ENCODE peak calls at places on chromosomes 11 and 22, in six cellular contexts. One of them, this sample, is unnamed.

GRCh38 chr11:73295996-73296318 is 12.1 kb upstream of the ARHGEF17 start:
- DNase-seq in suprapubic skin: no peak
- DNase-seq in spleen: no peak
- DNase-seq in tibial nerve: no peak
- DNase-seq in upper lobe of right lung: no peak
- DNase-seq in BJ: no peak
- DNase-seq in this sample: no peak

GRCh38 chr11:42012261-42012660 is 552.8 kb upstream of the LRRC4C start:
- DNase-seq in spleen: no peak
- DNase-seq in upper lobe of right lung: no peak
- DNase-seq in suprapubic skin: no peak
- DNase-seq in BJ: no peak
- DNase-seq in tibial nerve: no peak
- DNase-seq in this sample: no peak

GRCh38 chr11:21771097-21771496 is 421.8 kb upstream of the ANO5 start:
- DNase-seq in spleen: no peak
- DNase-seq in upper lobe of right lung: no peak
- DNase-seq in BJ: no peak
- DNase-seq in suprapubic skin: no peak
- DNase-seq in tibial nerve: no peak
- DNase-seq in this sample: no peak

GRCh38 chr22:39728236-39728860 is 157.8 kb downstream of the CACNA1I start:
- DNase-seq in BJ: no peak
- DNase-seq in upper lobe of right lung: peak; percentile 35
- DNase-seq in tibial nerve: no peak
- DNase-seq in spleen: no peak
- DNase-seq in suprapubic skin: no peak
- DNase-seq in this sample: no peak

GRCh38 chr22:50276143-50276542 is 6.0 kb upstream of the MAPK11 start:
- DNase-seq in spleen: peak; percentile 87
- DNase-seq in tibial nerve: no peak
- DNase-seq in BJ: no peak
- DNase-seq in suprapubic skin: no peak
- DNase-seq in upper lobe of right lung: peak; percentile 92
- DNase-seq in this sample: no peak

GRCh38 chr11:116840224-116840745 is 2.9 kb upstream of the APOA1 start:
- DNase-seq in upper lobe of right lung: no peak
- DNase-seq in tibial nerve: no peak
- DNase-seq in spleen: peak; percentile 52
- DNase-seq in suprapubic skin: peak; percentile 19
- DNase-seq in BJ: no peak
- DNase-seq in this sample: no peak

GRCh38 chr11:107583629-107584195 is 7.2 kb upstream of the ELMOD1 start:
- DNase-seq in BJ: no peak
- DNase-seq in suprapubic skin: no peak
- DNase-seq in spleen: no peak
- DNase-seq in tibial nerve: no peak
- DNase-seq in upper lobe of right lung: no peak
- DNase-seq in this sample: no peak

GRCh38 chr11:6737872-6738466 is 33.8 kb downstream of the OR2AG2 start:
- DNase-seq in tibial nerve: no peak
- DNase-seq in upper lobe of right lung: no peak
- DNase-seq in spleen: no peak
- DNase-seq in BJ: no peak
- DNase-seq in suprapubic skin: no peak
- DNase-seq in this sample: no peak

GRCh38 chr11:1548221-1549070 is 23.6 kb downstream of the DUSP8 start:
- DNase-seq in BJ: no peak
- DNase-seq in upper lobe of right lung: peak; percentile 89
- DNase-seq in tibial nerve: no peak
- DNase-seq in spleen: no peak
- DNase-seq in suprapubic skin: no peak
- DNase-seq in this sample: no peak

GRCh38 chr22:49664371-49664881 is 163.2 kb downstream of the BRD1 start:
- DNase-seq in spleen: no peak
- DNase-seq in BJ: no peak
- DNase-seq in suprapubic skin: no peak
- DNase-seq in tibial nerve: no peak
- DNase-seq in upper lobe of right lung: peak; percentile 44
- DNase-seq in this sample: no peak

GRCh38 chr11:2309251-2310072 is 7.6 kb downstream of the TSPAN32 start:
- DNase-seq in BJ: no peak
- DNase-seq in upper lobe of right lung: peak; percentile 50
- DNase-seq in tibial nerve: no peak
- DNase-seq in suprapubic skin: peak; percentile 55
- DNase-seq in spleen: no peak
- DNase-seq in this sample: no peak

GRCh38 chr22:24696551-24697001 is 77.9 kb downstream of the PIWIL3 start:
- DNase-seq in tibial nerve: no peak
- DNase-seq in spleen: no peak
- DNase-seq in BJ: no peak
- DNase-seq in upper lobe of right lung: no peak
- DNase-seq in suprapubic skin: no peak
- DNase-seq in this sample: no peak

GRCh38 chr11:79506734-79507344 is 66.0 kb upstream of the TENM4 start:
- DNase-seq in spleen: no peak
- DNase-seq in tibial nerve: no peak
- DNase-seq in upper lobe of right lung: no peak
- DNase-seq in BJ: no peak
- DNase-seq in suprapubic skin: no peak
- DNase-seq in this sample: no peak

GRCh38 chr11:37390566-37390965 is 792.5 kb upstream of the RAG2 start:
- DNase-seq in upper lobe of right lung: no peak
- DNase-seq in suprapubic skin: no peak
- DNase-seq in spleen: no peak
- DNase-seq in BJ: no peak
- DNase-seq in tibial nerve: no peak
- DNase-seq in this sample: no peak

GRCh38 chr11:76515494-76515893 is 70.7 kb downstream of the EMSY start:
- DNase-seq in tibial nerve: no peak
- DNase-seq in spleen: no peak
- DNase-seq in suprapubic skin: no peak
- DNase-seq in upper lobe of right lung: no peak
- DNase-seq in BJ: no peak
- DNase-seq in this sample: no peak

GRCh38 chr11:105132716-105133511 is 6.7 kb downstream of the CARD18 start:
- DNase-seq in tibial nerve: no peak
- DNase-seq in spleen: no peak
- DNase-seq in upper lobe of right lung: no peak
- DNase-seq in suprapubic skin: no peak
- DNase-seq in BJ: peak; percentile 29
- DNase-seq in this sample: no peak

GRCh38 chr11:101458161-101458560 is 125.6 kb downstream of the TRPC6 start:
- DNase-seq in tibial nerve: no peak
- DNase-seq in upper lobe of right lung: no peak
- DNase-seq in spleen: no peak
- DNase-seq in suprapubic skin: no peak
- DNase-seq in BJ: no peak
- DNase-seq in this sample: no peak

GRCh38 chr22:26124991-26125725 is 44.1 kb upstream of the SEZ6L start:
- DNase-seq in spleen: no peak
- DNase-seq in upper lobe of right lung: no peak
- DNase-seq in suprapubic skin: no peak
- DNase-seq in BJ: no peak
- DNase-seq in tibial nerve: no peak
- DNase-seq in this sample: no peak

GRCh38 chr11:3838504-3838903 is 2.3 kb downstream of the RHOG start:
- DNase-seq in spleen: no peak
- DNase-seq in BJ: no peak
- DNase-seq in suprapubic skin: no peak
- DNase-seq in upper lobe of right lung: no peak
- DNase-seq in tibial nerve: no peak
- DNase-seq in this sample: no peak

GRCh38 chr11:108672113-108672512 is 7.2 kb downstream of the DDX10 start:
- DNase-seq in suprapubic skin: no peak
- DNase-seq in tibial nerve: no peak
- DNase-seq in spleen: no peak
- DNase-seq in upper lobe of right lung: no peak
- DNase-seq in BJ: no peak
- DNase-seq in this sample: no peak

GRCh38 chr11:65452806-65453490 is 30.4 kb downstream of the NEAT1 start:
- DNase-seq in BJ: peak; percentile 78
- DNase-seq in tibial nerve: peak; percentile 14
- DNase-seq in suprapubic skin: peak; percentile 80
- DNase-seq in upper lobe of right lung: no peak
- DNase-seq in spleen: no peak
- DNase-seq in this sample: no peak

GRCh38 chr22:17087176-17088131 is 2.7 kb downstream of the IL17RA start:
- DNase-seq in BJ: no peak
- DNase-seq in spleen: no peak
- DNase-seq in suprapubic skin: peak; percentile 43
- DNase-seq in tibial nerve: no peak
- DNase-seq in upper lobe of right lung: peak; percentile 30
- DNase-seq in this sample: no peak

GRCh38 chr22:17084554-17085276 is at the start of gene IL17RA:
- DNase-seq in suprapubic skin: peak; percentile 94
- DNase-seq in spleen: peak; percentile 99
- DNase-seq in upper lobe of right lung: peak; percentile 96
- DNase-seq in BJ: no peak
- DNase-seq in tibial nerve: peak; percentile 78
- DNase-seq in this sample: peak; percentile 41

GRCh38 chr22:17085277-17086091 is 684 bp downstream of the IL17RA start:
- DNase-seq in suprapubic skin: peak; percentile 74
- DNase-seq in tibial nerve: no peak
- DNase-seq in upper lobe of right lung: peak; percentile 83
- DNase-seq in spleen: no peak
- DNase-seq in BJ: no peak
- DNase-seq in this sample: no peak

GRCh38 chr22:17086750-17087149 is 1.9 kb downstream of the IL17RA start:
- DNase-seq in spleen: peak; percentile 81
- DNase-seq in suprapubic skin: peak; percentile 54
- DNase-seq in upper lobe of right lung: peak; percentile 61
- DNase-seq in BJ: no peak
- DNase-seq in tibial nerve: no peak
- DNase-seq in this sample: no peak

GRCh38 chr22:17086301-17086700 is 1.5 kb downstream of the IL17RA start:
- DNase-seq in tibial nerve: no peak
- DNase-seq in suprapubic skin: peak; percentile 51
- DNase-seq in BJ: no peak
- DNase-seq in upper lobe of right lung: peak; percentile 60
- DNase-seq in spleen: no peak
- DNase-seq in this sample: no peak
- H3K4me3 ChIP-seq in tibial nerve: peak overlapping the region; percentile 92
- H3K4me3 ChIP-seq in suprapubic skin: peak overlapping the region; percentile 70
- H3K4me3 ChIP-seq in BJ: no peak overlapping the region
- H3K4me3 ChIP-seq in upper lobe of right lung: peak overlapping the region; percentile 97
- H3K4me3 ChIP-seq in spleen: peak overlapping the region; percentile 87
- H3K4me3 ChIP-seq in this sample: no peak overlapping the region

DNA sequence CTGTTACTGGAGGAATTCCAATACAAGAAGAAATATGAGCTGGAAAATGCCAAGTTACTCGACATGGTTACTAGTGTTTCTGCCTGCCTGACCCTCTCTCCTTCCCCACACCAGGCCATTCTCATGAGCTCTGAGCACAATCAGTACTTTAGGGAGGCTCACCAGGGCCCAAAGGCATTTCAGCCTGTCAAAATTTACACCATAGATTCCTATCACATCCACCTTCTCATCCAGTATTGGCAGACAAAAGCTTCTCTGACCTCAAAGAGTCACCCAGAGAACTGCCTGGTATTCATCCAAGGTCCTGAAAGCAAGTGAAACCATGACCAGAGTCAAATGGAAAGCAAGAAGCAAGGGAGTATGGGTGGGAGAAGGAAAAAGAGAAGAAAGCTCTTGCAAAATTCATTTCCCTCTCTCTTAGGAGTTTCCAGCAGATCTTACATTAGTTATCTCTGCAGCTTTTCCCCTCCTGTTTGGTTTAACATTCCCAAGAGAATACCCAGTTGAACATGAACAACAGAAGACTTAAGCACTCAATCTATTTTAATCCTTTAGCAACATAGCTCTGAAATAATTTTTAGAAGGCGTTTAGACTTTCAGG is 58.7 kb upstream of the NCAM1 start:
- DNase-seq in suprapubic skin: no peak
- DNase-seq in spleen: no peak
- DNase-seq in upper lobe of right lung: no peak
- DNase-seq in BJ: no peak
- DNase-seq in tibial nerve: no peak
- DNase-seq in this sample: no peak
- TF ChIP-seq CTCF in suprapubic skin: no peak
- TF ChIP-seq CTCF in spleen: no peak
- TF ChIP-seq CTCF in upper lobe of right lung: no peak
- TF ChIP-seq CTCF in BJ: no peak
- TF ChIP-seq CTCF in tibial nerve: no peak
- TF ChIP-seq CTCF in this sample: no peak

GRCh38 chr22:44775862-44776261 is 23.5 kb downstream of the ARHGAP8 start:
- DNase-seq in suprapubic skin: no peak
- DNase-seq in BJ: no peak
- DNase-seq in tibial nerve: no peak
- DNase-seq in upper lobe of right lung: no peak
- DNase-seq in spleen: no peak
- DNase-seq in this sample: no peak

GRCh38 chr22:44776535-44777363 is 24.4 kb downstream of the ARHGAP8 start:
- DNase-seq in upper lobe of right lung: no peak
- DNase-seq in suprapubic skin: no peak
- DNase-seq in tibial nerve: no peak
- DNase-seq in BJ: no peak
- DNase-seq in spleen: no peak
- DNase-seq in this sample: no peak

GRCh38 chr22:44773082-44773481 is 20.7 kb downstream of the ARHGAP8 start:
- DNase-seq in tibial nerve: no peak
- DNase-seq in suprapubic skin: no peak
- DNase-seq in upper lobe of right lung: no peak
- DNase-seq in spleen: no peak
- DNase-seq in BJ: no peak
- DNase-seq in this sample: no peak

GRCh38 chr22:44780876-44781275 is 28.5 kb downstream of the ARHGAP8 start:
- DNase-seq in BJ: no peak
- DNase-seq in upper lobe of right lung: no peak
- DNase-seq in spleen: peak; percentile 44
- DNase-seq in tibial nerve: no peak
- DNase-seq in suprapubic skin: no peak
- DNase-seq in this sample: no peak

DNA sequence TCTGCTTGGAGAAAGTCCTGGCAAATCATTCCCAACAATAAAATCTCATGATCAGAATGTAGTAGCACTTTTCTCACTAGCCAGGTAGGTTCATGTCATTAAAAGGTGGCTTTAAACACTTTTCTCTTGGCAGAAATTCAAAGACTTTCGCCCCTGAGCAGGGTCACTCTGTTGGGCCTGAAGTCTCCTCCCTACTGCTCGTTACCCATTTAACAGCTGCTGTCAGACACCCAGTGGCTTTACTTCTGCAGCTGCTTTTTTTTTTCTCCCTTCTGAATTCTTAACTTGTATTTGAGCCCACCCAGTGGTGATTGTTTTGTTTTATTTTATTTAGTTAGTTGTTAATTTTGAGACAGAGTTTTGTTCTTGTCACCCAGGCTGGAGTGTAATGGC is 25.0 kb downstream of the ARHGAP8 start:
- DNase-seq in upper lobe of right lung: no peak
- DNase-seq in BJ: no peak
- DNase-seq in suprapubic skin: no peak
- DNase-seq in tibial nerve: no peak
- DNase-seq in spleen: no peak
- DNase-seq in this sample: no peak
- H3K36me3 ChIP-seq in upper lobe of right lung: no peaks in the 10 kb centered on the region
- H3K36me3 ChIP-seq in BJ: no peaks in the 10 kb centered on the region
- H3K36me3 ChIP-seq in suprapubic skin: no peaks in the 10 kb centered on the region
- H3K36me3 ChIP-seq in tibial nerve: no peaks in the 10 kb centered on the region
- H3K36me3 ChIP-seq in spleen: no peaks in the 10 kb centered on the region
- H3K36me3 ChIP-seq in this sample: no peaks in the 10 kb centered on the region

GRCh38 chr11:111148953-111149352 is 96.6 kb upstream of the POU2AF2 start:
- DNase-seq in suprapubic skin: no peak
- DNase-seq in spleen: no peak
- DNase-seq in upper lobe of right lung: no peak
- DNase-seq in BJ: no peak
- DNase-seq in tibial nerve: no peak
- DNase-seq in this sample: no peak

GRCh38 chr11:111148116-111148515 is 97.4 kb upstream of the POU2AF2 start:
- DNase-seq in BJ: no peak
- DNase-seq in suprapubic skin: no peak
- DNase-seq in upper lobe of right lung: no peak
- DNase-seq in tibial nerve: no peak
- DNase-seq in spleen: no peak
- DNase-seq in this sample: no peak
- H3K4me3 ChIP-seq in BJ: no peak overlapping the region
- H3K4me3 ChIP-seq in suprapubic skin: no peak overlapping the region
- H3K4me3 ChIP-seq in upper lobe of right lung: no peak overlapping the region
- H3K4me3 ChIP-seq in tibial nerve: no peak overlapping the region
- H3K4me3 ChIP-seq in spleen: no peak overlapping the region
- H3K4me3 ChIP-seq in this sample: no peak overlapping the region

This sample was measured in kidney epithelial cell.